ENCODE peak calls at places on chromosome 20, in eight cellular contexts. H, E, O, A, Y, W, V and Q are unnamed samples.

GRCh38 chr20:50980071-50980681 is 21.6 kb downstream of the MOCS3 start:
- DNase-seq in Y (no peak), W (no peak), H (no peak), E (no peak), O (peak; percentile 70), V (no peak), A (no peak), Q (peak; percentile 43)

GRCh38 chr20:35626386-35627001 is 10.9 kb downstream of the SPAG4 start:
- DNase-seq in W (no peak), E (no peak), H (no peak), Y (no peak), A (no peak), O (no peak), V (no peak), Q (no peak)

GRCh38 chr20:50318709-50319108 is 128.1 kb downstream of the CEBPB start:
- DNase-seq in A (peak; percentile 40), W (no peak), Y (no peak), E (no peak), O (no peak), H (peak; percentile 50), V (no peak), Q (peak; percentile 53)

GRCh38 chr20:20233041-20233514 is 134.8 kb upstream of the INSM1 start:
- DNase-seq in W (no peak), Y (no peak), V (no peak), E (no peak), O (no peak), A (no peak), H (no peak), Q (no peak)

GRCh38 chr20:12047838-12048432 is 130.2 kb downstream of the BTBD3 start:
- DNase-seq in H (no peak), W (no peak), O (no peak), E (no peak), A (no peak), Y (no peak), V (no peak), Q (no peak)

GRCh38 chr20:53842301-53843099 is 227.9 kb downstream of the BCAS1 start:
- DNase-seq in E (no peak), H (no peak), O (no peak), Y (peak; percentile 68), V (no peak), A (no peak), W (no peak), Q (no peak)

GRCh38 chr20:37524859-37525708 is 2.6 kb downstream of the BLCAP start:
- DNase-seq in V (no peak), A (no peak), O (peak; percentile 43), H (no peak), Y (no peak), E (no peak), W (no peak), Q (peak; percentile 91)

GRCh38 chr20:36988494-36988966 is 37.0 kb upstream of the SAMHD1 start:
- DNase-seq in O (no peak), W (no peak), Y (peak; percentile 4), H (no peak), A (no peak), V (no peak), E (no peak), Q (no peak)

GRCh38 chr20:1415667-1416468 is 23.0 kb upstream of the FKBP1A start:
- DNase-seq in A (no peak), Y (no peak), E (no peak), H (no peak), O (peak; percentile 67), W (no peak), V (no peak), Q (peak; percentile 87)

GRCh38 chr20:47493175-47493953 is 8.3 kb upstream of the NCOA3 start:
- DNase-seq in V (peak; percentile 87), A (peak; percentile 94), W (peak; percentile 87), Y (peak; percentile 11), E (no peak), O (peak; percentile 82), H (peak; percentile 94), Q (peak; percentile 94)

GRCh38 chr20:48098866-48099265 is 313.6 kb upstream of the SULF2 start:
- DNase-seq in H (no peak), E (no peak), O (no peak), W (no peak), A (no peak), V (no peak), Y (no peak), Q (no peak)

GRCh38 chr20:51462566-51463276 is 79.8 kb downstream of the NFATC2 start:
- DNase-seq in O (peak; percentile 52), V (peak; percentile 57), Y (no peak), W (peak; percentile 68), E (no peak), H (peak; percentile 89), A (peak; percentile 88), Q (no peak)

GRCh38 chr20:60104980-60105379 is 146.8 kb downstream of the CDH26 start:
- DNase-seq in H (no peak), A (no peak), E (no peak), Y (no peak), V (no peak), W (no peak), O (no peak), Q (no peak)

GRCh38 chr20:24147961-24148360 is 159.4 kb upstream of the GGTLC1 start:
- DNase-seq in V (no peak), W (no peak), A (no peak), H (no peak), E (no peak), Y (no peak), O (no peak), Q (no peak)

GRCh38 chr20:16821211-16822089 is 73.3 kb downstream of the OTOR start:
- DNase-seq in W (no peak), V (no peak), H (no peak), A (no peak), Y (no peak), O (peak; percentile 60), E (peak; percentile 68), Q (peak; percentile 25)

GRCh38 chr20:57661201-57662027 is 41.2 kb upstream of the ZBP1 start:
- DNase-seq in Y (no peak), O (no peak), A (peak; percentile 79), W (no peak), V (no peak), E (no peak), H (peak; percentile 73), Q (no peak)

GRCh38 chr20:45341939-45342862 is 6.0 kb downstream of the SDC4 start:
- DNase-seq in Y (no peak), O (peak; percentile 90), E (peak; percentile 52), A (peak; percentile 91), W (peak; percentile 71), V (peak; percentile 72), H (peak; percentile 93), Q (peak; percentile 85)

GRCh38 chr20:57231951-57232428 is 34.5 kb downstream of the BMP7 start:
- DNase-seq in H (no peak), V (no peak), Y (no peak), E (peak; percentile 18), W (no peak), O (no peak), A (no peak), Q (no peak)

GRCh38 chr20:43959920-43960227 is 45.2 kb downstream of the TOX2 start:
- DNase-seq in H (no peak), W (no peak), V (no peak), E (no peak), O (no peak), Y (no peak), A (no peak), Q (no peak)
- H3K4me1 ChIP-seq in H (peaks cover 7% of the 10 kb centered on the region), W (peaks cover 20% of the 10 kb centered on the region), V (no peaks in the 10 kb centered on the region), E (no peaks in the 10 kb centered on the region), O (peaks cover 13% of the 10 kb centered on the region), Y (peaks cover 87% of the 10 kb centered on the region), A (peaks cover 5% of the 10 kb centered on the region), Q (peaks cover 38% of the 10 kb centered on the region)

DNA sequence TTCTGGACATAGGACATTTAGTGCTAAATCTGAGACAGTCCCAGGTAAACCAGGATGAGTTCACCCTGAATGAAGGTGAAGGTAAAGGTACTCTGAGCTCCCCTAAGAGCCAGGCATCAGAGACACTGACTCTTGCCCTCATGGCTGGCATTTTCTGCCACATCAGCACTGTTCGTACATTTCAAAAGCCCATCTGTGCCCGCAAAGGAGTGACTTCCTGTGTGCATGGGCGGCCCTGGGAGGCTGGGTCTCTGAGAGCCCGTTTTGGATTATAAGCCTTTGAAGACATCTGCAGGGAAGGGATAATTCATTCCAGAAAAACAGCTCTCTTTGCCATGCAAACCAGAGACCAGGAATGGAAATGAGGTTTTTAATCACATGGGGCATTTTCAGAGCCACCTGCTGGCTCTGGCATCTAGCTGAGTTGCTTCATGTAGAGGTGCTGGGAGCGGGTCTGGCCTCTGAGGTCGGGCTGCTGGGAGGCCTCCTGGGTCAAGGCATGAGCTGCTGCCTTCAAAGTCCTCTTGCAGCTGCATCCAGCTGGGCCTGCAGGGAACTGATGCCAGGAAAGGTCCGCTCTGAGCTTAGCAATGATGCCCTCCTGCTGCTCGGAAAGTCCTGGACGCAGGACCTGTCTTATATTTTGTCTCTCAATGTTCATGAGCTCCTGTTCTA is 348.4 kb downstream of the DHX35 start:
- DNase-seq in A (no peak), V (no peak), E (no peak), W (no peak), Y (no peak), O (no peak), H (no peak), Q (no peak)
- H3K4me1 ChIP-seq in A (no peaks in the 10 kb centered on the region), V (no peaks in the 10 kb centered on the region), E (peaks cover 7% of the 10 kb centered on the region), W (no peaks in the 10 kb centered on the region), Y (no peaks in the 10 kb centered on the region), O (no peaks in the 10 kb centered on the region), H (no peaks in the 10 kb centered on the region), Q (no peaks in the 10 kb centered on the region)

DNA sequence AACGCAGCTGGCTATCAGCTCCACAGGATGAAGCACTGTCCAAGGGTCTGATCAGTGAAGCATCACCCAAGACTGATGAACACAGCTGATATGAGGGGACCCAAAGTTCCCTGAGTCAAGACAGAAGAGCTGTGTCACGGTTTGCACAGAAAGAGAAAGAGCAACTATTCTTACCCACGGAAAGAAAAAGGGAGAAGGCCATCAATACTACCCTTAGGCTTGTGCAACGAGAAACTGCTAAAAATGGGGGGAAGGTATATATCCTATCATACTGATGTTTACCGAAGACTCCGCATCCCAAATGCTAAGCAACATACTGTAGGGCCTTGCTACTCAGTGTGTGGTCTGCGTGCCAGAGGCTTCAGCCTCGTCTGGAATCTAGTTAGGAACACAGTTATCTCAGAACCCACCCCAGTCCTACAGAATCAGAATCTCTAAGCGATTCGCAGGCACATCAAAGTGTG is 665 bp downstream of the FASTKD5 start:
- DNase-seq in H (no peak), W (no peak), Y (no peak), E (peak; percentile 58), V (no peak), A (no peak), O (no peak), Q (no peak)
- H3K4me1 ChIP-seq in H (peaks cover 29% of the 10 kb centered on the region), W (peaks cover 22% of the 10 kb centered on the region), Y (peaks cover 36% of the 10 kb centered on the region), E (peaks cover 11% of the 10 kb centered on the region), V (peaks cover 14% of the 10 kb centered on the region), A (no peaks in the 10 kb centered on the region), O (peaks cover 22% of the 10 kb centered on the region), Q (peaks cover 21% of the 10 kb centered on the region)

GRCh38 chr20:62217913-62218773 is 1.9 kb downstream of the HRH3 start:
- DNase-seq in Y (no peak), W (no peak), V (no peak), E (peak; percentile 43), O (no peak), A (no peak), H (no peak), Q (no peak)

GRCh38 chr20:62220666-62221568 is 839 bp upstream of the HRH3 start:
- DNase-seq in H (no peak), E (peak; percentile 75), V (no peak), O (no peak), Y (no peak), A (no peak), W (no peak), Q (no peak)

GRCh38 chr20:62216636-62217566 is 3.2 kb downstream of the HRH3 start:
- DNase-seq in V (no peak), W (no peak), Y (no peak), A (no peak), O (no peak), E (no peak), H (no peak), Q (no peak)

GRCh38 chr20:62219992-62220665 is at the start of gene HRH3:
- DNase-seq in Y (peak; percentile 24), O (peak; percentile 82), W (peak; percentile 68), A (no peak), H (no peak), V (no peak), E (peak; percentile 95), Q (peak; percentile 50)

GRCh38 chr20:62219101-62219991 is 732 bp downstream of the HRH3 start:
- DNase-seq in H (no peak), Y (no peak), E (peak; percentile 82), V (no peak), W (no peak), O (no peak), A (no peak), Q (no peak)
- H3K4me1 ChIP-seq in H (peaks cover 24% of the 10 kb centered on the region), Y (no peaks in the 10 kb centered on the region), E (peaks cover 25% of the 10 kb centered on the region), V (no peaks in the 10 kb centered on the region), W (peaks cover 5% of the 10 kb centered on the region), O (peaks cover 3% of the 10 kb centered on the region), A (no peaks in the 10 kb centered on the region), Q (no peaks in the 10 kb centered on the region)